ENCODE peak calls at places on chromosomes 6 and 20, in seven cellular contexts. W is transverse colon, J is cardiac muscle cell, T is tibial artery, D is HCT116, I is aorta, A is prostate gland. X is an unnamed sample. For H3K4me1, the result is how much of the 10 kb centered on the place peaks cover.

GRCh38 chr6:34544052-34544604 is 12.0 kb downstream of the SPDEF start:
- DNase-seq in W (no peak), J (no peak), T (no peak), D (no peak), I (no peak), A (no peak), X (no peak)

GRCh38 chr6:80932364-80932763 is 820.1 kb downstream of the TENT5A start:
- DNase-seq in W (no peak), J (peak), T (no peak), D (no peak), I (no peak), A (no peak), X (no peak)

GRCh38 chr20:62804632-62805364 is at the start of gene OGFR:
- DNase-seq in W (peak), J (peak), T (peak), D (no peak), I (peak), A (peak), X (peak)

GRCh38 chr6:87798393-87799278 is 96.6 kb upstream of the AKIRIN2 start:
- DNase-seq in W (no peak), J (no peak), T (no peak), D (no peak), I (no peak), A (no peak), X (peak)

GRCh38 chr20:728022-728944 is 40.0 kb downstream of the SLC52A3 start:
- DNase-seq in W (peak), J (peak), T (no peak), D (no peak), I (no peak), A (peak), X (peak)

GRCh38 chr6:17740559-17741220 is 34.0 kb upstream of the NUP153 start:
- DNase-seq in W (no peak), J (no peak), T (no peak), D (no peak), I (no peak), A (no peak), X (no peak)

GRCh38 chr6:52146851-52147445 is 39.2 kb upstream of the IL17A start:
- DNase-seq in W (no peak), J (no peak), T (no peak), D (no peak), I (no peak), A (no peak), X (no peak)

GRCh38 chr20:8851446-8851845 is 217.4 kb upstream of the PLCB4 start:
- DNase-seq in W (no peak), J (no peak), T (no peak), D (no peak), I (no peak), A (no peak), X (no peak)

GRCh38 chr6:163183791-163184190 is 230.7 kb upstream of the QKI start:
- DNase-seq in W (no peak), J (peak), T (no peak), D (no peak), I (no peak), A (no peak), X (no peak)

GRCh38 chr6:133306876-133307275 is 65.7 kb downstream of the EYA4 start:
- DNase-seq in W (no peak), J (peak), T (no peak), D (no peak), I (no peak), A (no peak), X (no peak)

GRCh38 chr6:151900897-151901485 is 93.5 kb downstream of the ESR1 start:
- DNase-seq in W (no peak), J (no peak), T (no peak), D (no peak), I (no peak), A (no peak), X (no peak)

GRCh38 chr6:151904631-151905030 is 97.1 kb downstream of the ESR1 start:
- DNase-seq in W (no peak), J (no peak), T (no peak), D (no peak), I (no peak), A (no peak), X (no peak)

GRCh38 chr6:151911401-151911800 is 103.9 kb downstream of the ESR1 start:
- DNase-seq in W (no peak), J (no peak), T (no peak), D (no peak), I (no peak), A (no peak), X (no peak)

GRCh38 chr6:151905072-151905471 is 97.6 kb downstream of the ESR1 start:
- DNase-seq in W (no peak), J (no peak), T (no peak), D (no peak), I (no peak), A (no peak), X (no peak)

DNA sequence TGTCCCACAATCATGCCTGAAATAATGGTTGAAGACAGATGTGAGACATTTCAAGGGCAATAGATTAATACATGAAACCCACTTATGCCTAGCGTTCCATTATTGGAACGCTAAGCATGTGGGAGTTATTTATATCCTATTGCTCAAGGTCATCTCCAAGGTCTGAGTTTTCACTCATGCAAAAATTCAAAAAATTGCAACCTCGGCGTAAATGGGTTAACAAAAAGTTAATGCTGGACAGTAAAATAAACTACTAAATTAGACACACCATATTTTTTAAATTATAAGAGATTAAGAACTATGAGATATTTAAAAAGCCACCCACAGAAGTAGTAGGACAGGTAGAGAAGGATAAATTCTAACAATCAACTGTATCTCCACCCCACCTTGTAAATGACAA is 98.4 kb downstream of the ESR1 start:
- DNase-seq in W (no peak), J (no peak), T (no peak), D (no peak), I (no peak), A (no peak), X (no peak)
- H3K27ac ChIP-seq in W (no peak), J (no peak), T (no peak), D (no peak), I (no peak), A (no peak), X (no peak)

GRCh38 chr6:41695825-41696224 is 39.6 kb downstream of the TFEB start:
- DNase-seq in W (no peak), J (no peak), T (no peak), D (no peak), I (no peak), A (no peak), X (no peak)
- H3K4me1 ChIP-seq in W (under half), J (under half), T (under half), D (under half), I (under half), A (under half), X (under half)

GRCh38 chr6:27840572-27840971 is 71.6 kb downstream of the OR2B2 start:
- DNase-seq in W (no peak), J (no peak), T (no peak), D (no peak), I (no peak), A (no peak), X (no peak)

GRCh38 chr6:27836080-27836782 is 76.0 kb downstream of the OR2B2 start:
- DNase-seq in W (no peak), J (no peak), T (no peak), D (no peak), I (no peak), A (no peak), X (no peak)

GRCh38 chr6:27836783-27837635 is 75.2 kb downstream of the OR2B2 start:
- DNase-seq in W (peak), J (peak), T (peak), D (peak), I (peak), A (peak), X (peak)

GRCh38 chr6:27837636-27838512 is 74.3 kb downstream of the OR2B2 start:
- DNase-seq in W (peak), J (peak), T (peak), D (peak), I (peak), A (peak), X (peak)

DNA sequence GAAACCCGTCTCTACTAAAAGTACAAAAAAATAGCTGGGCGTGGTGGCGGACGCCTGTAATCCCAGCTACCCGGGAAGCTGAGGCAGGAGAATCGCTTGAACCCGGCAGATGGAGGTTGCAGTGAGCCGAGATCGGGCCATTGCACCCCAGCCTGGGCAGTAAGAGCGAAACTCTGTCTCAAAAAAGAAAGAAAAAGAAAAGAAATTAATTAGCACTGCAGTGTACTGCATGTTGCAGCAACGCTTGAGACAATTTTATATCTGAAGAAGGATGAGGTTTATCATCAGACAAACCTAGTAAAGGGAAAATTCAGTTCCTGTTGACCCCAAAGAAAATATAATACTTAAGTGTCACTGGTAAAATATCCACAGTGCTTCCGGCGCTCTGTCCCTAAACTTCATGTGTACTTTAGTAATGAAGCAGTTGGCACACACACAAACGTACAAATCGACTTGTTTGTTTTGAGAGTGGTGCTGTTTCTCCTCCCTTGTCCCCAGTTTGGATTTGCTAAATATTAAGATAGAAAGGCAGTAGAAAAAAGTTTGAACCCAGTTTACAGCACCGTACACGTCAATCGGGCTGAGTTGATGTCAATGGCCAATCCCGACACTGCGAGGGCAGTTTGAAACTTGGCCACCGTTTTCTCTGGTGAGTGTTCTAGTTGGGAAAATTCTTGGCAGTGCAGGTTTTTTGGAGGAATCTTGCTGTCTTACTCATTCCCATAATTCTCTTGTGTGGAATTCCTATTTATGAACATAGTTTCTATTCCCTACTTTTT is 72.7 kb downstream of the OR2B2 start:
- DNase-seq in W (peak), J (peak), T (peak), D (no peak), I (peak), A (peak), X (peak)
- H3K27ac ChIP-seq in W (peak), J (peak), T (peak), D (peak), I (peak), A (peak), X (peak)

GRCh38 chr6:53333439-53334408 is 15.0 kb downstream of the ELOVL5 start:
- DNase-seq in W (no peak), J (no peak), T (no peak), D (no peak), I (no peak), A (no peak), X (no peak)
- H3K4me1 ChIP-seq in W (under half), J (under half), T (under half), D (under half), I (under half), A (under half), X (under half)

GRCh38 chr6:31719001-31719400 is 2.5 kb downstream of the LY6G6C start:
- DNase-seq in W (no peak), J (no peak), T (no peak), D (no peak), I (no peak), A (no peak), X (no peak)
- H3K27ac ChIP-seq in W (peak), J (no peak), T (no peak), D (peak), I (no peak), A (peak), X (peak)

X was measured in thyroid gland.